ENCODE peak calls at places on chromosomes 4 and X, in eight cellular contexts. M is dorsolateral prefrontal cortex, N is AG04449, H is lower lobe of right lung, U is heart left ventricle, L is IMR-90, A is endothelial cell of umbilical vein, E is fibroblast of lung. Z is an unnamed sample.

GRCh38 chr4:168587326-168588125 is 90.7 kb downstream of the PALLD start:
- DNase-seq in U (peak; percentile 56), A (no peak), E (peak; percentile 95), N (no peak), L (peak; percentile 88), M (no peak), H (no peak), Z (no peak)

GRCh38 chrX:46209768-46210167 is 335.5 kb downstream of the ZNF674 start:
- DNase-seq in M (no peak), N (no peak), L (no peak), H (no peak), A (no peak), U (no peak), E (peak; percentile 61), Z (no peak)

GRCh38 chrX:38312436-38312835 is 14.9 kb downstream of the RPGR start:
- DNase-seq in H (no peak), N (no peak), E (peak; percentile 66), U (no peak), A (peak; percentile 65), M (no peak), L (peak; percentile 84), Z (no peak)

GRCh38 chrX:53279296-53280237 is 1.8 kb downstream of the IQSEC2 start:
- DNase-seq in N (no peak), H (no peak), E (no peak), U (no peak), M (no peak), A (no peak), L (no peak), Z (no peak)

GRCh38 chr4:55184600-55185523 is 59.5 kb upstream of the KDR start:
- DNase-seq in L (peak; percentile 66), U (no peak), A (no peak), N (peak; percentile 16), E (peak; percentile 64), M (no peak), H (no peak), Z (no peak)

GRCh38 chr4:41835321-41835995 is 86.9 kb upstream of the PHOX2B start:
- DNase-seq in L (no peak), A (no peak), H (no peak), E (no peak), N (no peak), U (no peak), M (no peak), Z (no peak)

GRCh38 chr4:56424697-56425514 is 10.5 kb downstream of the PPAT start:
- DNase-seq in N (no peak), U (no peak), M (no peak), H (no peak), A (peak; percentile 61), E (peak; percentile 15), L (peak; percentile 45), Z (no peak)

GRCh38 chr4:145216532-145216931 is 36.1 kb upstream of the OTUD4 start:
- DNase-seq in L (peak; percentile 44), U (no peak), M (no peak), N (no peak), E (peak; percentile 28), A (peak; percentile 64), H (no peak), Z (no peak)

GRCh38 chr4:27684501-27685077 is 823.9 kb downstream of the STIM2 start:
- DNase-seq in U (peak; percentile 46), A (peak; percentile 4), E (peak; percentile 32), N (no peak), M (peak; percentile 68), L (peak; percentile 42), H (peak; percentile 49), Z (no peak)

GRCh38 chr4:179605196-179605595 is 2163.0 kb upstream of the AGA start:
- DNase-seq in H (no peak), L (peak; percentile 92), M (no peak), A (no peak), E (peak; percentile 87), U (no peak), N (no peak), Z (no peak)

GRCh38 chr4:189002475-189002874 is 863.2 kb downstream of the TRIML1 start:
- DNase-seq in A (no peak), E (no peak), H (no peak), N (no peak), M (no peak), L (no peak), U (no peak), Z (no peak)

GRCh38 chrX:8033175-8033574 is 106.0 kb upstream of the PNPLA4 start:
- DNase-seq in U (no peak), M (no peak), A (no peak), L (no peak), H (no peak), N (no peak), E (no peak), Z (no peak)

GRCh38 chr4:147480891-147481576 is at the start of gene EDNRA:
- DNase-seq in U (peak; percentile 68), M (peak; percentile 53), N (no peak), H (peak; percentile 51), L (peak; percentile 68), A (no peak), E (peak; percentile 72), Z (no peak)

GRCh38 chrX:1661048-1661921 is 46.4 kb downstream of the ASMT start:
- DNase-seq in E (no peak), H (peak; percentile 79), M (no peak), U (peak; percentile 72), N (no peak), L (no peak), A (no peak), Z (peak; percentile 61)

GRCh38 chrX:48715066-48715465 is 18.5 kb downstream of the SUV39H1 start:
- DNase-seq in N (no peak), A (no peak), L (peak; percentile 58), H (no peak), M (no peak), E (peak; percentile 25), U (no peak), Z (no peak)

GRCh38 chrX:129115104-129115503 is 408.2 kb downstream of the SMARCA1 start:
- DNase-seq in N (no peak), A (peak; percentile 13), E (peak; percentile 3), U (no peak), L (peak; percentile 8), H (no peak), M (no peak), Z (no peak)

GRCh38 chr4:48683784-48684666 is 96.1 kb downstream of the FRYL start:
- DNase-seq in U (no peak), H (no peak), N (no peak), L (no peak), A (peak; percentile 31), E (peak; percentile 20), M (no peak), Z (no peak)

DNA sequence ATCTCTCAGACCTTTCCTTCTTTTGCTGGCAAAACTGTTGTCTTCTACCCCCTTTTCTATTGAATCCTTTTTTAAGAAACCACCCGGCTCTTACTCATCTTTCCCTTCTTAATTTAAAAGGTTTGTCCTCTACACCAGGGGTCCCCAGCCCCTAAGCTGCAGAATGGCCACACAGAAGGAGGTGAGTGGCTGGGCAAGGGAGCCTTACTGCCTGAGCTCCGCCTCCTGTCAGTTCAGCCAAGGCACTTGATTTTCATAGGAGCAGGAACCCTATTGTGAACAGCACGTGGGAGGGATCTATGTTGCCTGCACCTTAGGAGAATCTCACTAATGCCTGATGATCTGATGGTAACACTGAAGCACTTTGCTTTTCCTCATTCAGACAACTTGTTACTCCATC is 726.3 kb upstream of the INTU start:
- DNase-seq in A (no peak), U (no peak), E (no peak), L (no peak), M (no peak), N (no peak), H (no peak), Z (no peak)
- TF ChIP-seq CTCF in A (no peak), U (no peak), E (no peak), L (no peak), M (no peak), N (no peak), H (no peak), Z (no peak)

GRCh38 chr4:174211611-174212044 is 71.8 kb downstream of the FBXO8 start:
- DNase-seq in L (no peak), E (no peak), M (no peak), A (no peak), U (no peak), H (no peak), N (no peak), Z (no peak)

GRCh38 chr4:174209296-174209695 is 74.2 kb downstream of the FBXO8 start:
- DNase-seq in E (no peak), N (no peak), M (no peak), U (no peak), A (no peak), L (peak; percentile 1), H (no peak), Z (no peak)

GRCh38 chr4:174212061-174212460 is 71.4 kb downstream of the FBXO8 start:
- DNase-seq in L (no peak), N (no peak), E (no peak), A (no peak), H (no peak), U (no peak), M (no peak), Z (no peak)

GRCh38 chr4:174210952-174211490 is 72.4 kb downstream of the FBXO8 start:
- DNase-seq in U (no peak), N (no peak), M (no peak), A (no peak), E (no peak), H (no peak), L (peak; percentile 62), Z (no peak)

DNA sequence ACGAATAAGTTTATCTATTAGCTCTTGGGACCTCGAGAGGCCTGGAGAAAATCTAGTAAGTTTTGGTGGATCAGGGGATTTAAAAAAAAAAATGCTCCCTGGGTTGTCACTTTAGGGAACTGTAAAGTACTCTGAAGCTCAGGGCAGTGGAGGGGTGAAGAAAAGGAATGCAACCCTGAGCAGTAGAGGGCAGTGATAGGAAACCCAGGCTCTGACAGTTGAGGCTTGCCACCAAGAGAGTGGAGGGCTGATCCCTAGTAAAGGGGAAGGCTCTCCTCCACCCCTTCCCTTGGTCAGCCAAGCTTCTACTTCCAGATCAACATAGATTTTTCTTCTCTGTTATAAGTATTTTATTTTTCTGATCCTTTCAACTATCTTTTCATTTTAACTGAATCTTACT is 73.1 kb downstream of the FBXO8 start:
- DNase-seq in H (no peak), U (no peak), L (no peak), M (no peak), A (no peak), N (no peak), E (no peak), Z (no peak)
- TF ChIP-seq CTCF in H (no peak), U (no peak), L (no peak), M (no peak), A (no peak), N (no peak), E (no peak), Z (no peak)

DNA sequence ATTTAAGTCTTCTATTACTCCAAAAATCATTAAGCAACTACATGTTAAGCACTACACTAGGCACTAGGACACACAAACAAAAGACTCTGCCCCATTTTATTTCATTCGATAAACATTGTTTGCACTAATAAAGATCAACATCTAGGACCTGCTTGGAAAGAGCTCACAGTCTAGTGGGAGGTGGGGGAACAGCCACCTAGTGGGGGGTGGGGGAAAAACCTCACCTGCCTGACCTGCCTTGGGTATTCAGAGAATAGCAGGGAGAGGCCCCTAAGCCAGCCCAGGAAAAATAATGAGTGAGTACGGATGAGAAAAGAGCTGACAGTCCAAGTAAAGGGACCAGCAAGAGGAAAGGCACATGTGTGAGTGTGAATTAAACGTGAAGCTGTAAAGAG is 52.2 kb downstream of the PRDM5 start:
- DNase-seq in L (no peak), U (no peak), H (no peak), E (no peak), N (no peak), A (no peak), M (no peak), Z (no peak)
- TF ChIP-seq CTCF in L (no peak), U (no peak), H (no peak), E (no peak), N (no peak), A (no peak), M (no peak), Z (no peak)

GRCh38 chr4:127580891-127581290 is 51.9 kb upstream of the INTU start:
- DNase-seq in H (no peak), E (no peak), M (no peak), A (no peak), N (no peak), U (no peak), L (no peak), Z (no peak)
- TF ChIP-seq CTCF in H (no peak), E (no peak), M (no peak), A (no peak), N (no peak), U (no peak), L (no peak), Z (no peak)